ENCODE peak calls at places on chromosomes 12 and 14, in seven cellular contexts. M is type B pancreatic cell; N is HCEC 1CT; D is brain microvascular endothelial cell; T is stimulated activated naive B cell treated with anti-CD40 and anti-IgM and Interleukin-4, amounts not matched to agents 10 μg/mL and 1 μg/mL and 100 μg/mL, for 72 hours; U is left ventricle myocardium inferior; P is mucosa of descending colon. J is an unnamed sample.

GRCh38 chr12:14972816-14973215 is at the start of gene PDE6H:
- DNase-seq in M (no peak), N (no peak), D (no peak), T (no peak), U (no peak), P (no peak), J (no peak)

GRCh38 chr12:4069046-4070010 is 196.1 kb upstream of the PARP11 start:
- DNase-seq in M (no peak), N (no peak), D (peak), T (no peak), U (no peak), P (no peak), J (no peak)

GRCh38 chr12:94282675-94283074 is 134.3 kb downstream of the PLXNC1 start:
- DNase-seq in M (no peak), N (no peak), D (no peak), T (no peak), U (no peak), P (no peak), J (no peak)

GRCh38 chr12:26109343-26109841 is 15.4 kb downstream of the BHLHE41 start:
- DNase-seq in M (no peak), N (no peak), D (no peak), T (no peak), U (peak), P (no peak), J (no peak)

GRCh38 chr14:49972840-49973239 is 80.0 kb downstream of the ARF6 start:
- DNase-seq in M (no peak), N (peak), D (peak), T (peak), U (no peak), P (peak), J (no peak)

GRCh38 chr12:1830981-1831930 is 10.9 kb downstream of the LRTM2 start:
- DNase-seq in M (peak), N (no peak), D (peak), T (no peak), U (peak), P (peak), J (peak)

GRCh38 chr12:481422-481821 is 21.7 kb downstream of the B4GALNT3 start:
- DNase-seq in M (no peak), N (no peak), D (no peak), T (no peak), U (peak), P (no peak), J (no peak)

GRCh38 chr14:101828038-101828437 is 66.5 kb downstream of the PPP2R5C start:
- DNase-seq in M (no peak), N (no peak), D (no peak), T (no peak), U (no peak), P (no peak), J (no peak)

GRCh38 chr12:109531411-109531810 is 41.9 kb downstream of the MMAB start:
- DNase-seq in M (no peak), N (no peak), D (no peak), T (no peak), U (no peak), P (no peak), J (no peak)

GRCh38 chr12:67651380-67651695 is 2.8 kb downstream of the DYRK2 start:
- DNase-seq in M (no peak), N (peak), D (no peak), T (no peak), U (no peak), P (no peak), J (no peak)

GRCh38 chr12:97650242-97650641 is 187.6 kb downstream of the RMST start:
- DNase-seq in M (no peak), N (no peak), D (no peak), T (no peak), U (no peak), P (no peak), J (no peak)

GRCh38 chr12:89943461-89943860 is 234.8 kb upstream of the ATP2B1 start:
- DNase-seq in M (no peak), N (no peak), D (no peak), T (no peak), U (no peak), P (no peak), J (no peak)

GRCh38 chr12:98645572-98646067 is 530 bp downstream of the APAF1 start:
- DNase-seq in M (no peak), N (peak), D (no peak), T (no peak), U (no peak), P (no peak), J (no peak)

GRCh38 chr14:103123128-103123633 is at the start of gene TNFAIP2:
- DNase-seq in M (no peak), N (no peak), D (no peak), T (no peak), U (peak), P (peak), J (no peak)

GRCh38 chr14:69695664-69696527 is 71.0 kb upstream of the SRSF5 start:
- DNase-seq in M (no peak), N (no peak), D (no peak), T (no peak), U (no peak), P (peak), J (no peak)

GRCh38 chr12:112309797-112310196 is 72.4 kb downstream of the HECTD4 start:
- DNase-seq in M (no peak), N (peak), D (no peak), T (no peak), U (no peak), P (no peak), J (no peak)

GRCh38 chr12:120534203-120534702 is at the start of gene RNF10:
- DNase-seq in M (peak), N (peak), D (peak), T (peak), U (peak), P (peak), J (peak)

GRCh38 chr12:12350868-12351463 is 924 bp upstream of the MANSC1 start:
- DNase-seq in M (no peak), N (no peak), D (no peak), T (no peak), U (no peak), P (no peak), J (no peak)

GRCh38 chr14:22650960-22651521 is 6.9 kb upstream of the OR6J1 start:
- DNase-seq in M (no peak), N (peak), D (peak), T (peak), U (no peak), P (no peak), J (no peak)

J was measured in RWPE2.